ENCODE peak calls at places on chromosomes 16 and 17, in nine cellular contexts. J is AG04449, Q is astrocyte of the spinal cord, G is neural progenitor cell, P is left ventricle myocardium inferior, T is lung, Y is testis, M is AG09309, Z is choroid plexus epithelial cell. B is an unnamed sample.

GRCh38 chr16:57372372-57373116 is at the start of gene CX3CL1:
- DNase-seq in J (no peak), Q (peak; percentile 53), G (peak; percentile 93), P (peak; percentile 60), T (peak; percentile 53), Y (peak; percentile 73), M (no peak), Z (peak; percentile 35), B (no peak)

GRCh38 chr17:37273419-37274051 is 102.2 kb upstream of the C17orf78 start:
- DNase-seq in J (no peak), Q (peak; percentile 37), G (peak; percentile 28), P (no peak), T (no peak), Y (no peak), M (no peak), Z (peak; percentile 92), B (peak; percentile 77)

GRCh38 chr17:50271173-50271750 is 3.0 kb upstream of the TMEM92 start:
- DNase-seq in J (no peak), Q (peak; percentile 35), G (no peak), P (no peak), T (no peak), Y (no peak), M (no peak), Z (no peak), B (no peak)

GRCh38 chr16:56606688-56607618 is 1.4 kb upstream of the MT2A start:
- DNase-seq in J (peak; percentile 94), Q (peak; percentile 97), G (no peak), P (peak; percentile 68), T (peak; percentile 79), Y (peak; percentile 83), M (peak; percentile 95), Z (peak; percentile 98), B (peak; percentile 98)

GRCh38 chr17:36601303-36602029 is at the start of gene MRM1:
- DNase-seq in J (peak; percentile 46), Q (peak; percentile 91), G (peak; percentile 96), P (peak; percentile 94), T (peak; percentile 95), Y (peak; percentile 96), M (peak; percentile 58), Z (peak; percentile 90), B (peak; percentile 91)

GRCh38 chr16:65713409-65713808 is 591.5 kb upstream of the CDH11 start:
- DNase-seq in J (no peak), Q (no peak), G (peak; percentile 36), P (no peak), T (no peak), Y (no peak), M (no peak), Z (no peak), B (no peak)

GRCh38 chr17:56834380-56835258 is 668 bp downstream of the DGKE start:
- DNase-seq in J (no peak), Q (no peak), G (peak; percentile 78), P (peak; percentile 36), T (no peak), Y (peak; percentile 70), M (no peak), Z (peak; percentile 13), B (peak; percentile 22)

GRCh38 chr17:14038206-14038605 is 31.1 kb upstream of the COX10 start:
- DNase-seq in J (peak; percentile 44), Q (peak; percentile 66), G (no peak), P (no peak), T (no peak), Y (no peak), M (peak; percentile 46), Z (peak; percentile 65), B (peak; percentile 67)

GRCh38 chr17:74862108-74862901 is 2.6 kb upstream of the GRIN2C start:
- DNase-seq in J (no peak), Q (peak; percentile 33), G (peak; percentile 93), P (peak; percentile 65), T (peak; percentile 68), Y (peak; percentile 53), M (no peak), Z (peak; percentile 59), B (peak; percentile 57)

GRCh38 chr17:80175411-80175810 is 5.6 kb downstream of the CARD14 start:
- DNase-seq in J (no peak), Q (no peak), G (peak; percentile 53), P (no peak), T (peak; percentile 42), Y (no peak), M (no peak), Z (no peak), B (peak; percentile 18)
- H3K4me3 ChIP-seq in J (no peak overlapping the region), Q (no peak overlapping the region), G (no peak overlapping the region), P (no peak overlapping the region), T (no peak overlapping the region), Y (no peak overlapping the region), M (no peak overlapping the region), Z (no peak overlapping the region), B (no peak overlapping the region)

GRCh38 chr16:24315343-24315742 is 59.2 kb downstream of the CACNG3 start:
- DNase-seq in J (no peak), Q (no peak), G (no peak), P (no peak), T (no peak), Y (no peak), M (no peak), Z (no peak), B (no peak)

GRCh38 chr16:24322106-24322505 is 66.0 kb downstream of the CACNG3 start:
- DNase-seq in J (no peak), Q (no peak), G (no peak), P (no peak), T (no peak), Y (no peak), M (no peak), Z (no peak), B (no peak)

GRCh38 chr16:24319415-24319814 is 63.3 kb downstream of the CACNG3 start:
- DNase-seq in J (no peak), Q (no peak), G (no peak), P (no peak), T (no peak), Y (no peak), M (no peak), Z (no peak), B (no peak)

DNA sequence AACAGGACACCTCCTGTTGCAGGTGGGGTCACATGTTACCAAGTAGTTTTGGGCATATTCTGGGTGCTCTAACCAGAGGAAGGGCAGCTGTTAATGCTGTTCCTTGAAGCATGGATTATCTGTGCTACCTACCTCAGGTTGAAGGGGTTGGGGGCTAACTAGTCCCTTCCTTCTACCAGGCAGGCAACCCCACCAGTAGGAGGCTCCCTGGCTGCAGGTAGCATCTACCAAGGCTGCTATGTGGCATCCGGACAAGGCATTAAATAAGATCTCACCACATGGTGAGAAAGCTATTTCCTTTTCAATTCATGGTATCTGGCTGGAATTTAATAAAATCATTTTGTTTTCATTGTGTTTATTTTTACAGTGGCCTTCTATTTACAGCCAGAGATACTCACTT is 62.5 kb downstream of the CACNG3 start:
- DNase-seq in J (no peak), Q (no peak), G (peak; percentile 21), P (no peak), T (no peak), Y (no peak), M (no peak), Z (no peak), B (no peak)
- TF ChIP-seq CTCF in J (no peak), Q (no peak), G (peak; percentile 24), P (no peak), T (no peak), Y (no peak), M (no peak), Z (no peak), B (no peak)

GRCh38 chr17:44628234-44629188 is 27.8 kb upstream of the MEIOC start:
- DNase-seq in J (no peak), Q (peak; percentile 13), G (peak; percentile 96), P (peak; percentile 23), T (no peak), Y (peak; percentile 71), M (no peak), Z (no peak), B (no peak)
- H3K4me3 ChIP-seq in J (no peak overlapping the region), Q (no peak overlapping the region), G (peak overlapping the region; percentile 16), P (peak overlapping the region; percentile 42), T (no peak overlapping the region), Y (peak overlapping the region; percentile 33), M (no peak overlapping the region), Z (no peak overlapping the region), B (no peak overlapping the region)

DNA sequence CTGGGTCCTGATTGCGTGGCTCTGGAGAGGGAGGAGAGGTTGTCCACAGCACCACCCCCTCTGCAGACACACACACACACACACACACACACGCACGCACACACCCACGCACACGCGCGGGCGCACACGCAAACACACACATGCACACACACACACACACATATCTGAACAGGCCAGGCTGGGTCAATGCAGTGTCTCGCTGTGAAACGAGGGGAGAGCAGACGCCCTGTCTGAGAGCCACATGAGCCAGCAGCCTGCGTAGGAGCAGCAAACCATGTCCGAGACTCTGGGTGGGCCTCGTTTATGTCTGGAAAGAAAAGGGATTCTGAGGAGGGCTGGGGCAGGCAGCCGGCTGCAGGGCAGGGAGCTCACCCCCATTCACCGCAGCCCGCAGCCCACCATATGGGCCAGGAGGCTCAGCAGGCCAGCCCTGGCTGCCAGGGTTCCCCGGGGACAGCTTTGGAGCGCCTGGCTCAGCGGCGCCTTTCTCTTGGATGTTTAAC is 93.3 kb upstream of the TNRC6C start:
- DNase-seq in J (no peak), Q (no peak), G (peak; percentile 24), P (no peak), T (no peak), Y (peak; percentile 53), M (no peak), Z (no peak), B (no peak)
- TF ChIP-seq CTCF in J (no peak), Q (no peak), G (no peak), P (no peak), T (no peak), Y (no peak), M (no peak), Z (no peak), B (no peak)

GRCh38 chr17:78875331-78875730 is 27.7 kb downstream of the CEP295NL start:
- DNase-seq in J (no peak), Q (no peak), G (no peak), P (no peak), T (no peak), Y (no peak), M (no peak), Z (no peak), B (no peak)

GRCh38 chr17:78879679-78880186 is 23.3 kb downstream of the CEP295NL start:
- DNase-seq in J (peak; percentile 56), Q (peak; percentile 95), G (no peak), P (peak; percentile 81), T (peak; percentile 58), Y (peak; percentile 66), M (peak; percentile 69), Z (peak; percentile 97), B (peak; percentile 97)

GRCh38 chr17:78878871-78879270 is 24.1 kb downstream of the CEP295NL start:
- DNase-seq in J (no peak), Q (no peak), G (no peak), P (no peak), T (no peak), Y (no peak), M (no peak), Z (no peak), B (no peak)

GRCh38 chr17:78875738-78876597 is 27.0 kb downstream of the CEP295NL start:
- DNase-seq in J (no peak), Q (peak; percentile 47), G (no peak), P (no peak), T (no peak), Y (no peak), M (no peak), Z (no peak), B (peak; percentile 22)

GRCh38 chr17:78878261-78878660 is 24.7 kb downstream of the CEP295NL start:
- DNase-seq in J (no peak), Q (no peak), G (no peak), P (no peak), T (no peak), Y (no peak), M (no peak), Z (no peak), B (no peak)
- H3K4me3 ChIP-seq in J (no peak overlapping the region), Q (no peak overlapping the region), G (no peak overlapping the region), P (no peak overlapping the region), T (no peak overlapping the region), Y (no peak overlapping the region), M (no peak overlapping the region), Z (no peak overlapping the region), B (no peak overlapping the region)

GRCh38 chr16:71288890-71289731 is at the start of gene CMTR2:
- DNase-seq in J (peak; percentile 71), Q (peak; percentile 97), G (peak; percentile 100), P (peak; percentile 95), T (peak; percentile 94), Y (peak; percentile 96), M (peak; percentile 83), Z (peak; percentile 98), B (peak; percentile 97)
- TF ChIP-seq CTCF in J (no peak), Q (no peak), G (no peak), P (no peak), T (no peak), Y (no peak), M (no peak), Z (no peak), B (no peak)